ENCODE peak calls at places on chromosomes 11 and 22, in eight cellular contexts. Y, M, A, D, B, T, W and H are unnamed samples. For H3K27me3 and H3K4me1, the result is how much of the 10 kb centered on the place peaks cover.

GRCh38 chr11:62545437-62546243 is 966 bp downstream of the AHNAK start:
- DNase-seq in Y (peak), M (peak), A (peak), D (peak), B (peak), T (peak), W (peak), H (peak)

GRCh38 chr22:42073568-42074152 is 388 bp upstream of the PHETA2 start:
- DNase-seq in Y (no peak), M (no peak), A (no peak), D (no peak), B (no peak), T (no peak), W (no peak), H (no peak)

GRCh38 chr11:67278135-67278938 is 10.8 kb upstream of the ANKRD13D start:
- DNase-seq in Y (no peak), M (no peak), A (peak), D (no peak), B (peak), T (peak), W (no peak), H (peak)

GRCh38 chr11:122154227-122154626 is 38.2 kb upstream of the BLID start:
- DNase-seq in Y (no peak), M (no peak), A (no peak), D (no peak), B (no peak), T (no peak), W (no peak), H (no peak)

GRCh38 chr11:79431535-79431934 is 9.3 kb downstream of the TENM4 start:
- DNase-seq in Y (no peak), M (no peak), A (no peak), D (no peak), B (no peak), T (no peak), W (no peak), H (no peak)

GRCh38 chr11:36254739-36255138 is 34.5 kb downstream of the COMMD9 start:
- DNase-seq in Y (no peak), M (no peak), A (no peak), D (no peak), B (no peak), T (no peak), W (no peak), H (no peak)

GRCh38 chr22:38872172-38872830 is at the start of gene CBX6:
- DNase-seq in Y (peak), M (peak), A (peak), D (peak), B (peak), T (peak), W (peak), H (peak)

GRCh38 chr11:133905677-133906156 is 51.1 kb downstream of the IGSF9B start:
- DNase-seq in Y (peak), M (no peak), A (no peak), D (peak), B (peak), T (no peak), W (no peak), H (no peak)

GRCh38 chr11:88384678-88385015 is 47.1 kb upstream of the CTSC start:
- DNase-seq in Y (no peak), M (no peak), A (no peak), D (no peak), B (no peak), T (no peak), W (no peak), H (no peak)

GRCh38 chr11:35887737-35888136 is 56.1 kb upstream of the LDLRAD3 start:
- DNase-seq in Y (no peak), M (no peak), A (no peak), D (no peak), B (no peak), T (no peak), W (no peak), H (no peak)

GRCh38 chr22:37098976-37099577 is 10.4 kb downstream of the TMPRSS6 start:
- DNase-seq in Y (no peak), M (no peak), A (no peak), D (no peak), B (no peak), T (no peak), W (no peak), H (no peak)

GRCh38 chr11:31237819-31238771 is 131.4 kb downstream of the DCDC1 start:
- DNase-seq in Y (no peak), M (no peak), A (no peak), D (no peak), B (no peak), T (no peak), W (no peak), H (no peak)

GRCh38 chr11:43986881-43987280 is 44.4 kb downstream of the C11orf96 start:
- DNase-seq in Y (no peak), M (no peak), A (no peak), D (no peak), B (no peak), T (no peak), W (no peak), H (peak)

GRCh38 chr22:46374663-46375474 is 39.4 kb downstream of the TRMU start:
- DNase-seq in Y (peak), M (peak), A (peak), D (no peak), B (no peak), T (no peak), W (no peak), H (no peak)

GRCh38 chr22:48796295-48797015 is 1031.2 kb downstream of the BRD1 start:
- DNase-seq in Y (no peak), M (no peak), A (no peak), D (no peak), B (no peak), T (no peak), W (no peak), H (no peak)

GRCh38 chr11:23079382-23079813 is 219.1 kb upstream of the CCDC179 start:
- DNase-seq in Y (no peak), M (no peak), A (no peak), D (no peak), B (no peak), T (no peak), W (no peak), H (no peak)

GRCh38 chr22:41177626-41178424 is 27.3 kb upstream of the L3MBTL2 start:
- DNase-seq in Y (no peak), M (no peak), A (no peak), D (peak), B (no peak), T (no peak), W (no peak), H (no peak)

GRCh38 chr11:107991868-107992414 is 16.8 kb upstream of the CUL5 start:
- DNase-seq in Y (no peak), M (no peak), A (no peak), D (no peak), B (no peak), T (no peak), W (no peak), H (no peak)

GRCh38 chr22:37906364-37907008 is 389 bp downstream of the MICALL1 start:
- DNase-seq in Y (no peak), M (no peak), A (no peak), D (no peak), B (no peak), T (peak), W (no peak), H (peak)

GRCh38 chr22:47207387-47207786 is 444.9 kb downstream of the TBC1D22A start:
- DNase-seq in Y (no peak), M (no peak), A (no peak), D (no peak), B (peak), T (no peak), W (no peak), H (no peak)

GRCh38 chr22:48695251-48695650 is 1132.4 kb downstream of the BRD1 start:
- DNase-seq in Y (no peak), M (no peak), A (no peak), D (no peak), B (no peak), T (no peak), W (no peak), H (no peak)

DNA sequence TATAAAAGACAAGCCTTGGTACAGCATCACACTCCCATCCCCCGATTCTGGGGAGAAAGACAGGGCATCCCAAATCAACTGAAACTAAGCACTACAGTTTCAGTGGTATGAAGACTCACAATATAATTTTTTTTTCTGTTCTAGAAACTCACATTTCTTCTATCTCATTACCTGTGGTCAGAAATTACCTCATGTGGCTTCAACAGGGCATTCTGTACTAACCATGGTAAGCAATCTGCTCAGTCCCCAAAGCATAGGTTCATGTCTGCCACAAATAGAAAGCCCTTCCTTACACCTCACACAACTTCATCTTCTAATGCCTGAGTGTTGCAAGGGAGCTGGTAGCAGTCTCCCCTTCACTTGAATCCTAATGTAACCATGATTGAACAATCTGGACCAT is 147.4 kb upstream of the POU2AF2 start:
- DNase-seq in Y (no peak), M (no peak), A (no peak), D (no peak), B (no peak), T (no peak), W (no peak), H (no peak)
- H3K27me3 ChIP-seq in Y (under half), M (under half), A (under half), D (under half), B (under half), T (under half), W (under half), H (under half)

GRCh38 chr11:64224891-64225607 is 937 bp downstream of the TRPT1 start:
- DNase-seq in Y (no peak), M (no peak), A (peak), D (no peak), B (no peak), T (peak), W (no peak), H (no peak)
- H3K4me1 ChIP-seq in Y (under half), M (half or more), A (under half), D (half or more), B (half or more), T (under half), W (under half), H (under half)

GRCh38 chr11:2564008-2564530 is 119.3 kb downstream of the KCNQ1 start:
- DNase-seq in Y (no peak), M (no peak), A (peak), D (no peak), B (peak), T (peak), W (no peak), H (no peak)
- TF ChIP-seq POLR2A in Y (no peak), M (no peak), A (no peak), D (no peak), B (no peak), T (no peak), W (no peak), H (no peak)

GRCh38 chr11:129373489-129373953 is 2.1 kb upstream of the BARX2 start:
- DNase-seq in Y (no peak), M (no peak), A (no peak), D (no peak), B (no peak), T (no peak), W (no peak), H (no peak)

GRCh38 chr11:129375731-129376657 is at the start of gene BARX2:
- DNase-seq in Y (peak), M (peak), A (peak), D (no peak), B (no peak), T (no peak), W (peak), H (no peak)

GRCh38 chr11:129374993-129375721 is 491 bp upstream of the BARX2 start:
- DNase-seq in Y (peak), M (peak), A (no peak), D (peak), B (no peak), T (no peak), W (no peak), H (no peak)

GRCh38 chr11:129374081-129374992 is 1.3 kb upstream of the BARX2 start:
- DNase-seq in Y (no peak), M (no peak), A (no peak), D (no peak), B (no peak), T (no peak), W (no peak), H (no peak)

GRCh38 chr11:129372609-129373488 is 2.8 kb upstream of the BARX2 start:
- DNase-seq in Y (no peak), M (no peak), A (no peak), D (no peak), B (no peak), T (no peak), W (no peak), H (no peak)
- H3K27me3 ChIP-seq in Y (under half), M (under half), A (half or more), D (half or more), B (half or more), T (under half), W (half or more), H (under half)

GRCh38 chr22:31106651-31107205 is 640 bp downstream of the SELENOM start:
- DNase-seq in Y (no peak), M (no peak), A (no peak), D (no peak), B (no peak), T (no peak), W (no peak), H (peak)
- H3K4me1 ChIP-seq in Y (under half), M (under half), A (under half), D (under half), B (under half), T (under half), W (under half), H (under half)

DNA sequence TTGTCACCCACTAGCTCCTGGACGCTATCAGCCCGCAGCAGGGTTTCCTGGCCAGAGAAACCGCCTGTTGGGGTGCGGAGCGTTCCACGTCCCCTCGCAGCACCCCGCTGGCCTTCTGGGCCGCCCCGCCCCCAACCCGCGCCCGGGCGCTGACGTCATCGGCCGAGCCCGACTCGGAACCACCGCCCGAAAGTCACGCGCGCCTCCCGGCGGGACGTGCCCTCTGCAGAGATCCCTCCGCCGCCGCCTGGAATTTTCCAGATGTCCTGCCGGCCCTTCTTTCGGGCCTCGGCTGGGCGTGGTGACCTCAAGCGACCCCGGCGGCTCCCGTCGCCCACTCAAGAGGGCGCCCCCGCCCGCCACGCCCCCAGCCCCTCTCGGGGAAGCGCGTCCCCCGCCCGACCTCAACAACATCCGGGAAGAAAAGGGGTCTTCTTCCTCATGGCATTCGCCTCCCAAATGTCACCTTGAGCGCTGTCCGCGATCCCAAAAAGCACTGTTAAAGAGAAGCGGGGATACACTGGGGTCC is 430 bp upstream of the NEAT1 start:
- DNase-seq in Y (peak), M (peak), A (peak), D (peak), B (peak), T (peak), W (peak), H (peak)
- TF ChIP-seq POLR2A in Y (peak), M (no peak), A (no peak), D (no peak), B (peak), T (peak), W (no peak), H (peak)

GRCh38 chr11:2714871-2715270 is 15.1 kb upstream of the KCNQ1OT1 start:
- DNase-seq in Y (no peak), M (no peak), A (no peak), D (no peak), B (no peak), T (no peak), W (no peak), H (no peak)

GRCh38 chr11:2714463-2714800 is 14.6 kb upstream of the KCNQ1OT1 start:
- DNase-seq in Y (no peak), M (no peak), A (no peak), D (no peak), B (no peak), T (no peak), W (no peak), H (no peak)

GRCh38 chr11:2715716-2716350 is 16.0 kb upstream of the KCNQ1OT1 start:
- DNase-seq in Y (no peak), M (no peak), A (no peak), D (no peak), B (no peak), T (no peak), W (no peak), H (no peak)

GRCh38 chr11:2717561-2717960 is 17.8 kb upstream of the KCNQ1OT1 start:
- DNase-seq in Y (no peak), M (no peak), A (no peak), D (no peak), B (no peak), T (no peak), W (no peak), H (no peak)

GRCh38 chr11:2716376-2717095 is 16.7 kb upstream of the KCNQ1OT1 start:
- DNase-seq in Y (no peak), M (no peak), A (no peak), D (no peak), B (no peak), T (no peak), W (no peak), H (no peak)
- H3K27me3 ChIP-seq in Y (under half), M (under half), A (under half), D (under half), B (under half), T (under half), W (half or more), H (under half)